ENCODE peak calls at places on chromosome 5, in six cellular contexts. P is OCI-LY7, M is GM23338, A is neural progenitor cell, I is hepatocyte, C is GM23248. N is an unnamed sample.

GRCh38 chr5:174003795-174004194 is 14.8 kb downstream of the C5orf47 start:
- DNase-seq in P (no peak), M (no peak), A (no peak), I (no peak), C (no peak), N (no peak)

GRCh38 chr5:89930591-89931383 is 478.8 kb downstream of the CETN3 start:
- DNase-seq in P (no peak), M (no peak), A (no peak), I (no peak), C (peak; percentile 82), N (peak; percentile 48)

GRCh38 chr5:72093824-72094223 is 13.5 kb upstream of the MAP1B start:
- DNase-seq in P (no peak), M (no peak), A (no peak), I (no peak), C (no peak), N (peak; percentile 70)

GRCh38 chr5:6845856-6846255 is 132.6 kb downstream of the TENT4A start:
- DNase-seq in P (no peak), M (no peak), A (no peak), I (no peak), C (no peak), N (no peak)

GRCh38 chr5:87120518-87121314 is 147.0 kb upstream of the RASA1 start:
- DNase-seq in P (no peak), M (no peak), A (no peak), I (no peak), C (peak; percentile 95), N (peak; percentile 74)

GRCh38 chr5:124546643-124547042 is 199.8 kb downstream of the ZNF608 start:
- DNase-seq in P (peak; percentile 16), M (peak; percentile 31), A (peak; percentile 55), I (peak; percentile 31), C (peak; percentile 42), N (no peak)

GRCh38 chr5:132364319-132364718 is 5.2 kb upstream of the SLC22A5 start:
- DNase-seq in P (no peak), M (no peak), A (no peak), I (peak; percentile 35), C (peak; percentile 94), N (no peak)

GRCh38 chr5:56853710-56854109 is 38.4 kb downstream of the MAP3K1 start:
- DNase-seq in P (no peak), M (no peak), A (no peak), I (no peak), C (no peak), N (no peak)

GRCh38 chr5:68378204-68378830 is 162.8 kb downstream of the PIK3R1 start:
- DNase-seq in P (no peak), M (peak; percentile 7), A (no peak), I (no peak), C (no peak), N (no peak)

GRCh38 chr5:8710426-8710930 is 835.4 kb downstream of the SEMA5A start:
- DNase-seq in P (no peak), M (no peak), A (no peak), I (no peak), C (no peak), N (no peak)

GRCh38 chr5:178186417-178186816 is 754 bp downstream of the GMCL2 start:
- DNase-seq in P (no peak), M (no peak), A (no peak), I (no peak), C (peak; percentile 41), N (no peak)
- H3K27ac ChIP-seq in P (no peak overlapping the region), M (no peak overlapping the region), A (no peak overlapping the region), I (no peak overlapping the region), C (no peak overlapping the region), N (no peak overlapping the region)

DNA sequence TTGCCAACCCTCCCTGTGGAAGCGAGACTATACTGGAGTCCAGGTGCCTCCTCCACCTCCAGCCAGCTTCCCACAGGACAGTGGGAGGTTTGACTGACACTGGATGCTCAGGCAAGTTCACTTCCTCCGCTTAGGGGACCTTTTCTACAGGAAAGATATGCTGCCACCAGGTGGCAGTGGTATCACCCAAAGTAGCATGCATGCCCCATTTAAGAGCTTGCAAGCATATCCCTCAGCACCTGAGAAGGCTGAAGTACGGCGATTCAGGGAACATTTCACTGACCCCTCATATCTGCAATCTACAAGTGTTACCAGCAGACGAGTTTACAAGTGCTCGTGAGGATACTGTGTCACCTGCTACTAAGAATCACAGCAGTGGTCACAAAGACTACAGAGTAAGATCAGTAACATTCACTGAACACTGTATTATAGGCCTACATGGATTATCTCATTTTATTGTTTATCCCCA is 75.5 kb downstream of the KLHL3 start:
- DNase-seq in P (peak; percentile 72), M (peak; percentile 94), A (peak; percentile 78), I (peak; percentile 86), C (peak; percentile 81), N (peak; percentile 85)
- TF ChIP-seq EZH2phosphoT487 in P (no peak), M (no peak), A (no peak), I (no peak), C (no peak), N (no peak)

GRCh38 chr5:158483202-158483870 is 616.4 kb downstream of the EBF1 start:
- DNase-seq in P (no peak), M (peak; percentile 28), A (peak; percentile 11), I (peak; percentile 14), C (no peak), N (no peak)
- H3K27ac ChIP-seq in P (no peak overlapping the region), M (no peak overlapping the region), A (no peak overlapping the region), I (peak overlapping the region; percentile 61), C (no peak overlapping the region), N (no peak overlapping the region)

GRCh38 chr5:20266068-20266467 is 278.1 kb upstream of the CDH18 start:
- DNase-seq in P (no peak), M (no peak), A (no peak), I (no peak), C (no peak), N (no peak)
- TF ChIP-seq EZH2phosphoT487 in P (no peak), M (no peak), A (no peak), I (no peak), C (no peak), N (no peak)

GRCh38 chr5:999724-1000123 is 8.9 kb upstream of the NKD2 start:
- DNase-seq in P (no peak), M (no peak), A (no peak), I (no peak), C (no peak), N (no peak)

GRCh38 chr5:997711-998110 is 10.9 kb upstream of the NKD2 start:
- DNase-seq in P (no peak), M (no peak), A (no peak), I (no peak), C (no peak), N (no peak)

GRCh38 chr5:998276-998974 is 10.2 kb upstream of the NKD2 start:
- DNase-seq in P (no peak), M (no peak), A (no peak), I (no peak), C (no peak), N (no peak)

GRCh38 chr5:1000329-1000728 is 8.3 kb upstream of the NKD2 start:
- DNase-seq in P (no peak), M (no peak), A (no peak), I (no peak), C (no peak), N (no peak)

GRCh38 chr5:998975-999501 is 9.6 kb upstream of the NKD2 start:
- DNase-seq in P (no peak), M (no peak), A (no peak), I (no peak), C (peak; percentile 31), N (no peak)
- H3K27ac ChIP-seq in P (no peak overlapping the region), M (no peak overlapping the region), A (no peak overlapping the region), I (peak overlapping the region; percentile 72), C (no peak overlapping the region), N (no peak overlapping the region)

DNA sequence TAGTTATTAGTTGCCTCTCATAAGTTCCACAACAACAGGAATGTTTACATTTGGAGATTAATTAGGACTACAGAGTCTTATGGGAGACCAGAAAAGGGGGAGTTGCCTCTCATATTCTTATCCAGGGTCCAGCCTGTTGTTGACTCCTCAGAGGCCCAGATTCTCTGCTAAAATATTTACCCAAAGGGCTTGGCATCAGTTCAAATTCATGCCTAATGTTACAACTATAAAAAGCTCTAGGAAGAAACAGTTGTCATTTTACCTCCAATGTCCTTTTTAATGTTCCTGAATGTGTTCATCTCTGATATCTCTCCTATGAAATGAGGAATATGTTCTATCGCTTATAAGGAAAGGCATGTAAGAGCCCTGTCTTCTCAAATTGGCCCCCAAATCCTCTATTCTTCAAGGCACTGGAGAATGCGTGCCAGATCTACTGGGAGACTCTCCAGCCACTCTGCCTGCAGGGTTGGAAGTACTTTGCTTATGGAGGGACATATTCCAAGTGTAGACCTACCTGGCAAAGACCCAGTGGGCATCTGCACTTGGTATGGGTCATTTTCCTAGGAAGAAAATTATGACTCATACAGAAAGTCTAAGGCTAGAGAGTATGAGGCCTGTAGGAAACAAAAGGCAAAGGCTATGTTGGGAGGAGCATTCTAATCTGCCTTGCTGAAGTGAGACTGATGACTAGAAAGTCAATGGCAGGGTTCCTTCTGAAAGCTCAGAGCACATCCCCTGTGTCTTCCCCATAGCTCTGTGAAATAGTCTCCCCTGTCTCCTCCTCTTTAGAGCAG is 192.6 kb downstream of the ESM1 start:
- DNase-seq in P (no peak), M (no peak), A (no peak), I (no peak), C (peak; percentile 36), N (no peak)
- TF ChIP-seq EZH2phosphoT487 in P (no peak), M (no peak), A (no peak), I (no peak), C (no peak), N (no peak)

GRCh38 chr5:150006318-150006717 is 5.8 kb downstream of the HMGXB3 start:
- DNase-seq in P (no peak), M (no peak), A (no peak), I (no peak), C (no peak), N (no peak)
- H3K27ac ChIP-seq in P (no peak overlapping the region), M (no peak overlapping the region), A (no peak overlapping the region), I (no peak overlapping the region), C (no peak overlapping the region), N (no peak overlapping the region)

DNA sequence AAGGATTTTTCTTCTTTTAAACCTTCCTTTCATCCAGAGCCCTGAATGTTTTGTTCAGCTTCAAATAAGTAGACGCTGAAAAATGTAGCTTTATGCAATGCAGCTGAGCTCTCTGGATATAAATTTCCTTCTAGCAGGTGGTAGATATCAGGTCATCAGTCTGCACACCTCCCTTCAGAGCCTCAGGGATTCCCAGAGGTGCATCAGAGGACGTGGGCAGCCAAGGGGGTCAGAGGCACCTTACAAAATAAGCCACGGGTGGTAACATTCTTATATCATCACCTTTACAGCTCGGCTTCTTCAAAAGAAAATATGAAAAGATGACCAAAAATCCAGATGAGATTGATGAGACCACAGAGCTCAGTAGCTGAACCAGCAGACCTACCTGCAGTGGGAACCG is 19.3 kb downstream of the MOCS2 start:
- DNase-seq in P (no peak), M (no peak), A (no peak), I (no peak), C (no peak), N (no peak)
- TF ChIP-seq EZH2phosphoT487 in P (no peak), M (no peak), A (no peak), I (no peak), C (no peak), N (no peak)

GRCh38 chr5:109399092-109399759 is 10.5 kb downstream of the PJA2 start:
- DNase-seq in P (no peak), M (no peak), A (no peak), I (no peak), C (peak; percentile 38), N (no peak)
- H3K27ac ChIP-seq in P (no peak overlapping the region), M (no peak overlapping the region), A (no peak overlapping the region), I (no peak overlapping the region), C (no peak overlapping the region), N (no peak overlapping the region)